ENCODE peak calls at places on chromosomes 12 and 14, in six cellular contexts. U, C, L, V, S and N are unnamed samples. For H3K27me3, the result is how much of the 10 kb centered on the place peaks cover.

GRCh38 chr12:124428136-124428791 is 133.4 kb downstream of the RFLNA start:
- DNase-seq in S (no peak), V (no peak), C (no peak), U (no peak), L (no peak), N (no peak)

GRCh38 chr12:116818341-116818856 is 62.8 kb downstream of the HRK start:
- DNase-seq in S (no peak), C (peak), U (peak), L (no peak), V (no peak), N (no peak)

GRCh38 chr12:128267651-128268347 is 829 bp downstream of the TMEM132C start:
- DNase-seq in C (no peak), V (no peak), U (no peak), L (no peak), S (peak), N (no peak)

GRCh38 chr12:52496590-52497071 is 3.6 kb upstream of the KRT6A start:
- DNase-seq in S (peak), L (no peak), C (no peak), V (peak), U (no peak), N (peak)

GRCh38 chr12:56081393-56082347 is 1.7 kb downstream of the ERBB3 start:
- DNase-seq in V (no peak), L (no peak), S (peak), C (no peak), U (no peak), N (no peak)

GRCh38 chr12:102423447-102423846 is 56.9 kb downstream of the IGF1 start:
- DNase-seq in C (no peak), V (no peak), U (no peak), S (no peak), L (no peak), N (no peak)

GRCh38 chr14:102097441-102098135 is 10.7 kb upstream of the HSP90AA1 start:
- DNase-seq in V (no peak), L (peak), S (no peak), C (no peak), U (no peak), N (no peak)

GRCh38 chr12:70543444-70543843 is 93.8 kb downstream of the PTPRB start:
- DNase-seq in L (no peak), C (no peak), S (no peak), U (peak), V (peak), N (peak)

GRCh38 chr14:104551851-104552737 is 27.5 kb upstream of the C14orf180 start:
- DNase-seq in U (peak), S (no peak), C (no peak), L (no peak), V (no peak), N (no peak)

GRCh38 chr14:82029038-82029437 is 495.4 kb upstream of the SEL1L start:
- DNase-seq in V (no peak), S (no peak), C (no peak), U (no peak), L (no peak), N (no peak)

GRCh38 chr12:71746983-71747611 is 7.6 kb upstream of the RAB21 start:
- DNase-seq in V (peak), C (peak), S (peak), L (no peak), U (peak), N (peak)

GRCh38 chr14:105055334-105055733 is 9.9 kb downstream of the GPR132 start:
- DNase-seq in L (no peak), S (no peak), V (no peak), C (no peak), U (no peak), N (no peak)

GRCh38 chr12:40049268-40049667 is 56.6 kb downstream of the SLC2A13 start:
- DNase-seq in U (no peak), V (no peak), S (no peak), L (no peak), C (no peak), N (no peak)

GRCh38 chr12:20345866-20346265 is 22.5 kb upstream of the PDE3A start:
- DNase-seq in V (no peak), S (no peak), L (no peak), U (no peak), C (no peak), N (no peak)

GRCh38 chr14:37124617-37125016 is 47.8 kb downstream of the SLC25A21 start:
- DNase-seq in L (no peak), S (peak), V (no peak), U (no peak), C (no peak), N (peak)

GRCh38 chr12:94147991-94148840 is at the start of gene PLXNC1:
- DNase-seq in C (no peak), V (peak), U (peak), L (no peak), S (peak), N (no peak)

GRCh38 chr14:88379706-88380343 is 5.6 kb upstream of the SPATA7 start:
- DNase-seq in V (no peak), C (no peak), L (no peak), S (no peak), U (no peak), N (no peak)

GRCh38 chr14:55306938-55307589 is 35.8 kb downstream of the FBXO34 start:
- DNase-seq in S (peak), C (no peak), V (no peak), U (no peak), L (no peak), N (no peak)

GRCh38 chr12:12072064-12072760 is 1.5 kb downstream of the BCL2L14 start:
- DNase-seq in L (no peak), U (no peak), C (peak), V (no peak), S (no peak), N (no peak)

GRCh38 chr14:106530423-106531107 is 1004.2 kb downstream of the TMEM121 start:
- DNase-seq in U (no peak), S (no peak), V (no peak), L (no peak), C (no peak), N (no peak)

GRCh38 chr12:25728196-25728595 is 175.1 kb upstream of the LMNTD1 start:
- DNase-seq in L (no peak), C (no peak), V (no peak), S (no peak), U (no peak), N (no peak)

GRCh38 chr12:68253504-68253903 is at the start of gene IL22:
- DNase-seq in S (no peak), V (no peak), L (no peak), C (no peak), U (no peak), N (no peak)

GRCh38 chr12:12503384-12504078 is 59.1 kb downstream of the DUSP16 start:
- DNase-seq in S (peak), L (no peak), U (no peak), C (no peak), V (no peak), N (no peak)

GRCh38 chr14:90580381-90581335 is 183.8 kb downstream of the CALM1 start:
- DNase-seq in S (peak), C (no peak), U (no peak), L (no peak), V (no peak), N (no peak)

GRCh38 chr14:56247495-56248087 is 129.4 kb downstream of the PELI2 start:
- DNase-seq in L (no peak), C (no peak), U (no peak), V (peak), S (no peak), N (peak)

GRCh38 chr12:47772094-47772660 is 861 bp upstream of the SLC48A1 start:
- DNase-seq in V (no peak), L (no peak), S (peak), U (no peak), C (no peak), N (no peak)

GRCh38 chr12:28162697-28163096 is 27.6 kb upstream of the CCDC91 start:
- DNase-seq in C (no peak), V (no peak), U (no peak), S (no peak), L (no peak), N (no peak)

GRCh38 chr12:124953689-124954405 is 35.1 kb downstream of the DHX37 start:
- DNase-seq in U (no peak), V (no peak), L (no peak), C (no peak), S (no peak), N (no peak)

GRCh38 chr12:2640281-2640680 is 154.5 kb upstream of the FKBP4 start:
- DNase-seq in C (no peak), V (no peak), U (no peak), L (no peak), S (no peak), N (no peak)

GRCh38 chr12:3604750-3605638 is 114.0 kb downstream of the PRMT8 start:
- DNase-seq in C (peak), S (peak), V (peak), U (peak), L (peak), N (peak)

GRCh38 chr14:71566276-71566675 is 366.0 kb upstream of the RGS6 start:
- DNase-seq in S (no peak), C (no peak), V (no peak), U (no peak), L (no peak), N (no peak)

GRCh38 chr12:128820723-128821432 is 2.9 kb downstream of the SLC15A4 start:
- DNase-seq in C (no peak), L (no peak), V (no peak), U (peak), S (no peak), N (no peak)

GRCh38 chr14:93132472-93133065 is 16.8 kb upstream of the ITPK1 start:
- DNase-seq in C (no peak), V (no peak), U (peak), L (no peak), S (peak), N (no peak)

DNA sequence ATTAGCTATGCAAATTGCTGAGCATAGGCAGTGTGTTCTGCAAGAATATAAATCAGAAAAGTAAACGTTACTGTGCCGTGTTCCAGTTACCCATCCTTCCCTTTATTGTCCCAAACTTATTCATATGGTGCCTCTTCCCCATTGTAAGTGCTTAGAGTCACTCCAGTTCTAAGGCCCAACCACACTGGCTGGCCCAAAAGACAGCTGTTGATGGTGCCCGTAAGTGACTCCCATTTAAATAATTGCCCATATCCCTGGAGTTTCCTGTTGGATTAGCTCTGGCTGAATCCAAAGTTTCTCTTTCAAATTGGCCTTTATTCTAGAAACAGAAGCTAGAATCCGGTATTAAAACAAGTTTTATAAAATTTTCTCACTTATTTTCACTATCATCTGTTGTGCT is 400.1 kb upstream of the DDHD1 start:
- DNase-seq in V (no peak), S (no peak), C (no peak), U (no peak), L (no peak), N (no peak)
- H3K27me3 ChIP-seq in V (under half), S (under half), C (under half), U (under half), L (under half), N (under half)

DNA sequence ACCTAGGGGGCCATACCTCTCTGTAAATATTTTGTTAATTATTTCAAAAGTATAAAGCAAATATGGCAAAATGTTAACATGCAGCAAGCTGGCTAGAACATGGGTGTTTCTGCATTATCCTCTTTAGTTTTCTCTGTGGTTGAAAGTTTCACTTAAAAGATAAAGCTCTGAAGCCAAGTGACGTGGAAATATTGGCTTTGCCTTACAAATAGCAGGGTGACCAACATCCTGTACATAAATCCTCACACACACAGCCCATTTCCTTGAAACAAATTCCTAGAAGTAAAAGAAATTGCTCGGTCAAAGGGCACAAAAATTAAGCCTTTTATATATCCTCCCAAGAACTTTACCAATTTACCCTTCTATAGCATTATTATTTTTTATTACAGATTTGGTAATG is 10.6 kb upstream of the VWF start:
- DNase-seq in S (no peak), C (no peak), V (no peak), L (no peak), U (no peak), N (no peak)
- TF ChIP-seq CTCF in S (no peak), C (no peak), V (no peak), L (no peak), U (no peak), N (no peak)

DNA sequence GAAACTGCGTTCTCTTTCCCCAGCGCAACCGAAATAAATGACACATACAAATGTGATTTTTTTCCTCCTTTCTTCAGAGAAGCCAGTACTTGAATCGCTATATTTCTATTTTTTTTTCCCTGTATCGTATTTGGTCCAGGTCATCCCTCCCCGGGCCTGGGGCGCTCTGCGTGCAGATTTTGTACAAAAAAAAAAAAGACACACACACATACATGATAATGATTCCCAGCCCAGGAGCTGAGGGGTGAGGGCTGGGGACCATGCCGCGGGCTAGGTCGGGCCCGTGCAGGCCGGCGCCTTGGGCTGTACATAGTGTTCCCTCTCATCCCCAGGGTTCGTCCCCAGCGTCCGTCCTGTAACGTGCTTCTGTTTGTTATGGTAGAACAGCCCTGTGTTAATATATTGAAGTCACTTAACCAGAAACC is 3.0 kb downstream of the HOXC9 start:
- DNase-seq in S (no peak), V (no peak), L (no peak), U (no peak), C (no peak), N (no peak)
- H3K27me3 ChIP-seq in S (half or more), V (under half), L (under half), U (half or more), C (half or more), N (half or more)

GRCh38 chr14:35403397-35404245 is 928 bp downstream of the NFKBIA start:
- DNase-seq in C (peak), U (peak), S (peak), V (peak), L (peak), N (peak)
- TF ChIP-seq CTCF in C (no peak), U (no peak), S (no peak), V (no peak), L (no peak), N (peak)

GRCh38 chr12:64779349-64779974 is 20.3 kb upstream of the GNS start:
- DNase-seq in V (no peak), L (no peak), C (no peak), S (peak), U (no peak), N (no peak)
- H3K27me3 ChIP-seq in V (half or more), L (under half), C (under half), S (half or more), U (under half), N (under half)